ENCODE peak calls at places on chromosome 14, in ten cellular contexts. B, E, S, J, O, W, Q, A, D and P are unnamed samples.

GRCh38 chr14:94998702-94999101 is 158.6 kb downstream of the DICER1 start:
- DNase-seq in B (no peak), S (no peak), E (no peak), D (no peak), A (no peak), O (no peak), J (no peak), W (no peak), Q (no peak), P (no peak)

GRCh38 chr14:58749066-58749669 is 111.4 kb downstream of the DACT1 start:
- DNase-seq in E (no peak), A (peak; percentile 90), O (peak; percentile 24), J (peak; percentile 85), Q (peak; percentile 29), S (no peak), B (no peak), W (peak; percentile 64), D (peak; percentile 68), P (peak; percentile 89)

GRCh38 chr14:100532154-100532915 is 54.9 kb downstream of the BEGAIN start:
- DNase-seq in J (no peak), Q (peak; percentile 14), D (peak; percentile 80), B (no peak), W (peak; percentile 15), S (no peak), O (peak; percentile 4), A (no peak), E (no peak), P (no peak)

GRCh38 chr14:21072781-21073339 is 2.8 kb downstream of the ARHGEF40 start:
- DNase-seq in E (no peak), Q (no peak), W (peak; percentile 77), J (no peak), D (no peak), O (no peak), A (no peak), B (no peak), S (no peak), P (no peak)

GRCh38 chr14:37708481-37708880 is 113.1 kb downstream of the TTC6 start:
- DNase-seq in D (no peak), J (no peak), A (no peak), Q (no peak), W (no peak), S (no peak), E (no peak), O (no peak), B (no peak), P (no peak)

GRCh38 chr14:87712386-87713113 is 280.4 kb downstream of the GALC start:
- DNase-seq in W (no peak), B (no peak), O (no peak), Q (no peak), A (no peak), S (no peak), J (no peak), D (no peak), E (no peak), P (no peak)

GRCh38 chr14:94373708-94374107 is 14.7 kb downstream of the SERPINA1 start:
- DNase-seq in O (no peak), J (peak; percentile 94), A (peak; percentile 89), D (no peak), Q (no peak), B (no peak), W (no peak), S (no peak), E (no peak), P (peak; percentile 93)

GRCh38 chr14:32939254-32940065 is 781 bp downstream of the NPAS3 start:
- DNase-seq in O (no peak), A (peak; percentile 65), E (no peak), D (peak; percentile 87), J (peak; percentile 71), B (peak; percentile 20), Q (no peak), W (peak; percentile 62), S (peak; percentile 66), P (no peak)

GRCh38 chr14:80446356-80446755 is 235.1 kb upstream of the DIO2 start:
- DNase-seq in J (no peak), A (no peak), S (no peak), E (no peak), Q (no peak), B (no peak), O (no peak), W (no peak), D (no peak), P (no peak)

GRCh38 chr14:93830753-93831461 is 42.6 kb upstream of the PRIMA1 start:
- DNase-seq in J (no peak), B (no peak), A (no peak), W (no peak), Q (no peak), E (no peak), S (no peak), O (no peak), D (no peak), P (no peak)

GRCh38 chr14:69010632-69011031 is 31.5 kb upstream of the ACTN1 start:
- DNase-seq in B (no peak), W (peak; percentile 66), Q (no peak), E (no peak), A (peak; percentile 52), S (no peak), J (no peak), D (no peak), O (no peak), P (no peak)

GRCh38 chr14:99982449-99983250 is 82.6 kb upstream of the EVL start:
- DNase-seq in Q (peak; percentile 78), E (peak; percentile 32), S (peak; percentile 9), W (peak; percentile 58), J (peak; percentile 30), O (peak; percentile 74), B (peak; percentile 51), D (peak; percentile 40), A (peak; percentile 65), P (no peak)

GRCh38 chr14:81366259-81366658 is 33.9 kb downstream of the STON2 start:
- DNase-seq in Q (no peak), A (no peak), E (no peak), D (no peak), S (peak; percentile 69), B (no peak), W (no peak), J (no peak), O (no peak), P (no peak)

GRCh38 chr14:79246200-79246599 is 965.1 kb downstream of the DIO2 start:
- DNase-seq in A (no peak), J (no peak), B (no peak), W (no peak), E (no peak), S (no peak), D (no peak), Q (no peak), O (no peak), P (no peak)

GRCh38 chr14:102150636-102151195 is 11.0 kb downstream of the WDR20 start:
- DNase-seq in E (no peak), W (no peak), O (no peak), S (no peak), J (no peak), A (no peak), D (no peak), Q (no peak), B (no peak), P (no peak)

GRCh38 chr14:100885196-100886030 is 18.1 kb downstream of the RTL1 start:
- DNase-seq in D (no peak), B (no peak), O (no peak), S (no peak), J (no peak), A (no peak), W (no peak), E (no peak), Q (no peak), P (no peak)

GRCh38 chr14:105478624-105479305 is 4.1 kb downstream of the CRIP2 start:
- DNase-seq in J (no peak), S (no peak), D (no peak), E (no peak), Q (no peak), O (no peak), A (no peak), W (no peak), B (no peak), P (no peak)

GRCh38 chr14:102908766-102909455 is 13.6 kb upstream of the AMN start:
- DNase-seq in S (no peak), J (no peak), Q (no peak), E (no peak), B (no peak), D (no peak), W (no peak), O (no peak), A (no peak), P (no peak)

GRCh38 chr14:69789118-69789640 is 7.9 kb downstream of the SLC10A1 start:
- DNase-seq in S (no peak), A (no peak), Q (no peak), B (no peak), D (no peak), W (no peak), O (no peak), E (no peak), J (no peak), P (no peak)